ENCODE peak calls at places on chromosome 17, in nine cellular contexts. K is lower leg skin, O is fibroblast of villous mesenchyme, S is Calu3, L is stomach, R is osteocyte, C is AG10803, B is NB4, M is H9. E is an unnamed sample.

GRCh38 chr17:20721151-20721550 is 141.6 kb downstream of the CDRT15L2 start:
- DNase-seq in K (no peak), O (peak; percentile 86), S (no peak), L (no peak), R (no peak), C (peak; percentile 10), B (no peak), M (no peak), E (peak; percentile 20)

GRCh38 chr17:74777884-74778490 is 1.8 kb upstream of the NAT9 start:
- DNase-seq in K (no peak), O (no peak), S (no peak), L (no peak), R (no peak), C (no peak), B (peak; percentile 85), M (no peak), E (no peak)

GRCh38 chr17:81365148-81365600 is 30.1 kb upstream of the BAHCC1 start:
- DNase-seq in K (peak; percentile 92), O (peak; percentile 75), S (peak; percentile 71), L (peak; percentile 89), R (no peak), C (peak; percentile 47), B (no peak), M (peak; percentile 82), E (peak; percentile 78)

GRCh38 chr17:30541802-30542201 is 64.6 kb downstream of the GOSR1 start:
- DNase-seq in K (peak; percentile 74), O (no peak), S (no peak), L (no peak), R (no peak), C (no peak), B (no peak), M (no peak), E (no peak)

GRCh38 chr17:1259910-1260389 is 10.3 kb upstream of the BHLHA9 start:
- DNase-seq in K (no peak), O (peak; percentile 33), S (no peak), L (no peak), R (no peak), C (peak; percentile 20), B (no peak), M (no peak), E (peak; percentile 44)

GRCh38 chr17:74357466-74357809 is 4.2 kb downstream of the BTBD17 start:
- DNase-seq in K (no peak), O (no peak), S (no peak), L (no peak), R (no peak), C (no peak), B (no peak), M (no peak), E (no peak)

GRCh38 chr17:82444941-82445521 is 5.5 kb downstream of the CYBC1 start:
- DNase-seq in K (peak; percentile 92), O (no peak), S (no peak), L (peak; percentile 62), R (no peak), C (no peak), B (no peak), M (peak; percentile 26), E (no peak)

GRCh38 chr17:32161029-32161428 is 18.7 kb downstream of the RHOT1 start:
- DNase-seq in K (no peak), O (no peak), S (no peak), L (no peak), R (no peak), C (no peak), B (no peak), M (no peak), E (no peak)

GRCh38 chr17:41397003-41397665 is at the start of gene KRT31:
- DNase-seq in K (no peak), O (no peak), S (no peak), L (no peak), R (no peak), C (no peak), B (no peak), M (no peak), E (no peak)

GRCh38 chr17:17420561-17421269 is 56.1 kb upstream of the MED9 start:
- DNase-seq in K (peak; percentile 97), O (peak; percentile 95), S (no peak), L (no peak), R (no peak), C (peak; percentile 92), B (peak; percentile 98), M (no peak), E (peak; percentile 100)

GRCh38 chr17:73210002-73210678 is 17.3 kb downstream of the COG1 start:
- DNase-seq in K (no peak), O (peak; percentile 19), S (no peak), L (no peak), R (no peak), C (no peak), B (no peak), M (no peak), E (no peak)

GRCh38 chr17:65022751-65023421 is 33.7 kb downstream of the GNA13 start:
- DNase-seq in K (no peak), O (peak; percentile 41), S (no peak), L (no peak), R (no peak), C (peak; percentile 76), B (no peak), M (no peak), E (peak; percentile 76)

GRCh38 chr17:47847341-47848197 is 3.4 kb downstream of the SP6 start:
- DNase-seq in K (no peak), O (no peak), S (no peak), L (no peak), R (no peak), C (no peak), B (no peak), M (peak; percentile 93), E (no peak)

GRCh38 chr17:15502315-15503112 is 35.1 kb upstream of the CDRT4 start:
- DNase-seq in K (peak; percentile 98), O (peak; percentile 90), S (peak; percentile 74), L (peak; percentile 80), R (peak; percentile 95), C (peak; percentile 98), B (peak; percentile 58), M (peak; percentile 94), E (peak; percentile 96)

GRCh38 chr17:2178798-2179505 is 124.0 kb downstream of the HIC1 start:
- DNase-seq in K (no peak), O (no peak), S (no peak), L (no peak), R (no peak), C (no peak), B (no peak), M (no peak), E (no peak)

GRCh38 chr17:17089206-17089550 is 46.9 kb downstream of the MPRIP start:
- DNase-seq in K (no peak), O (no peak), S (no peak), L (no peak), R (no peak), C (no peak), B (no peak), M (no peak), E (no peak)

GRCh38 chr17:61410555-61411089 is 11.0 kb downstream of the TBX2 start:
- DNase-seq in K (peak; percentile 94), O (peak; percentile 88), S (no peak), L (peak; percentile 70), R (no peak), C (peak; percentile 43), B (peak; percentile 73), M (peak; percentile 93), E (peak; percentile 84)
- TF ChIP-seq CTCF in K (no peak), O (peak; percentile 65), S (no peak), L (peak; percentile 67), R (peak; percentile 45), C (no peak), B (peak; percentile 44), M (peak; percentile 66), E (peak; percentile 51)

GRCh38 chr17:6857336-6857735 is 25.8 kb upstream of the TEKT1 start:
- DNase-seq in K (no peak), O (no peak), S (no peak), L (no peak), R (no peak), C (no peak), B (no peak), M (no peak), E (no peak)

GRCh38 chr17:6856054-6856453 is 24.5 kb upstream of the TEKT1 start:
- DNase-seq in K (no peak), O (no peak), S (no peak), L (no peak), R (no peak), C (no peak), B (no peak), M (no peak), E (no peak)

GRCh38 chr17:6857904-6858303 is 26.4 kb upstream of the TEKT1 start:
- DNase-seq in K (no peak), O (no peak), S (no peak), L (no peak), R (no peak), C (no peak), B (no peak), M (no peak), E (no peak)

DNA sequence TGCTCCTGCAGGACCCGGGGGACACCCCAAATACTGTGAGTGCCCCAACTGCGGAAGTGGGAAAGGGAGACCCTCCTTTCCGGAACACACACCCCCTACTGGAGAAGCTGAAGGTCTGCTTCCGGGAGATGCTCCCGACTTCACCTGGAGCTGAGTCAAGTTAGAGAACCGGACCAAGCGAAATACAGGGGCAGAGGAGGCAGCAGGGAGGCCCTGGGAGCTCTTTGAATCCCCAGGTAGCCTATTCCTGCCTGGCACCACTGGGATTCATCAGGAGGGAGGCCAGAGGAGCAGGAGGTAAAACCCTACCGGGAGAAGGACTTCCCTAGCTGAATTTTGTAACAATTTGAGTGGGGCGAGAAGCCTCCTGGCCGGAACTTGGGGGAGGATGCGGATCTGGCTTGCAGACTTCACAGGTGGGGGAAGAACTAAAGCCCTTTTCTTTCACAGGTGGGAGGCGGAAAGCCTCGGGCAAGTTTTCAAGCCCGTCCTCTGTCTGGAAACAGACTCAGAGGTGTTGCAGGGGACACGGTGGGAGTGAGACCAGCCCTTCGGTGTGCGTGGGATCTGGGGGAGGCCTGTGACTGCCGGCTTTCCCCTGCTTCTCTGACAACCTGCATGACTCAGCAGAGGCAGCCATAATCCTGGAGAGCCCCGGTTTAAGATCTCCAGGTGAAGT is 22.4 kb upstream of the TEKT1 start:
- DNase-seq in K (no peak), O (no peak), S (no peak), L (no peak), R (no peak), C (no peak), B (no peak), M (peak; percentile 91), E (no peak)
- TF ChIP-seq CTCF in K (no peak), O (peak; percentile 24), S (no peak), L (no peak), R (peak; percentile 13), C (peak; percentile 34), B (no peak), M (peak; percentile 78), E (peak; percentile 27)

GRCh38 chr17:8651013-8651412 is 20.5 kb upstream of the MYH10 start:
- DNase-seq in K (no peak), O (no peak), S (no peak), L (no peak), R (no peak), C (no peak), B (no peak), M (no peak), E (no peak)
- TF ChIP-seq CTCF in K (no peak), O (no peak), S (no peak), L (no peak), R (no peak), C (no peak), B (no peak), M (peak; percentile 27), E (no peak)

DNA sequence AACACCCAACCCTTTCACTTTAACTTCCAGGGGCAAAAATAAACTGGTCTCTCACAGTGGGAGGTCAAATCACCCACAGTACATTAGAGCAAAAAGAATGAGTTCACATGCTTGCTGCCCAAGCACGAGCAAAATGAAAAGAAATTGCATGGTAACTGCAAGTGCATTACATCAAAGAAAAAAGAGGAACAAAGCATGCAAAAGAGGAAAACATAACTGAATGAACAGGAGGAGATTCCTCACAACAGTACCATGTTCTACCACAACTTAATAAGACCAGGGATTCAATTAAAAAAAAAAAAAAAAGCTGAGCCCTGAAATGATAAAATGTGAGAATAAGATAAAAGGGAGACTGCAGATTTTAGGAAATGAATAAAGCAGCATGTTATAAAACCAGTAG is 12.3 kb downstream of the DNAH2 start:
- DNase-seq in K (no peak), O (no peak), S (no peak), L (no peak), R (no peak), C (no peak), B (peak; percentile 42), M (no peak), E (no peak)
- TF ChIP-seq CTCF in K (no peak), O (no peak), S (no peak), L (no peak), R (no peak), C (no peak), B (no peak), M (no peak), E (no peak)